ENCODE peak calls at places on chromosomes 1 and 21, in four cellular contexts. K, X, H and E are unnamed samples.

GRCh38 chr1:59738152-59738551 is 76.6 kb upstream of the HOOK1 start:
- DNase-seq in X (peak; percentile 18), H (no peak), K (no peak), E (no peak)

GRCh38 chr21:31151682-31152081 is 113.4 kb upstream of the KRTAP19-8 start:
- DNase-seq in K (no peak), H (no peak), X (no peak), E (no peak)

GRCh38 chr1:231395051-231395995 is 26.8 kb downstream of the EGLN1 start:
- DNase-seq in K (no peak), H (no peak), X (peak; percentile 74), E (no peak)

GRCh38 chr1:170494369-170494768 is 37.6 kb upstream of the GORAB start:
- DNase-seq in H (no peak), X (no peak), K (no peak), E (no peak)

GRCh38 chr1:231233735-231234417 is 7.1 kb upstream of the GNPAT start:
- DNase-seq in X (peak; percentile 98), H (no peak), K (no peak), E (no peak)

GRCh38 chr1:23793018-23793781 is 2.3 kb downstream of the LYPLA2 start:
- DNase-seq in X (no peak), K (no peak), H (no peak), E (peak; percentile 78)

GRCh38 chr1:43067856-43068751 is 104.0 kb downstream of the EBNA1BP2 start:
- DNase-seq in H (no peak), X (no peak), K (peak; percentile 54), E (no peak)

GRCh38 chr1:12708396-12708795 is 7.5 kb upstream of the AADACL3 start:
- DNase-seq in K (no peak), X (no peak), H (no peak), E (no peak)

GRCh38 chr21:38478782-38479181 is 19.5 kb downstream of the ERG start:
- DNase-seq in K (no peak), H (no peak), X (no peak), E (no peak)

GRCh38 chr1:5621692-5622091 is 370.5 kb downstream of the NPHP4 start:
- DNase-seq in H (no peak), K (no peak), X (no peak), E (no peak)

GRCh38 chr1:161069731-161070270 is at the start of gene ARHGAP30:
- DNase-seq in H (peak; percentile 97), K (no peak), X (no peak), E (peak; percentile 44)

GRCh38 chr21:45309069-45309521 is 21.4 kb upstream of the POFUT2 start:
- DNase-seq in X (peak; percentile 69), H (no peak), K (peak; percentile 89), E (peak; percentile 80)

GRCh38 chr1:93695411-93696005 is 13.9 kb upstream of the BCAR3 start:
- DNase-seq in X (no peak), K (no peak), H (no peak), E (no peak)

GRCh38 chr1:41494351-41495170 is 10.1 kb upstream of the EDN2 start:
- DNase-seq in K (no peak), X (no peak), H (no peak), E (no peak)

GRCh38 chr1:41492341-41492848 is 7.9 kb upstream of the EDN2 start:
- DNase-seq in K (peak; percentile 84), X (no peak), H (no peak), E (peak; percentile 77)

GRCh38 chr1:41490911-41491310 is 6.4 kb upstream of the EDN2 start:
- DNase-seq in K (no peak), X (no peak), H (no peak), E (no peak)

GRCh38 chr1:41493626-41494350 is 9.3 kb upstream of the EDN2 start:
- DNase-seq in H (no peak), K (no peak), X (no peak), E (peak; percentile 47)

DNA sequence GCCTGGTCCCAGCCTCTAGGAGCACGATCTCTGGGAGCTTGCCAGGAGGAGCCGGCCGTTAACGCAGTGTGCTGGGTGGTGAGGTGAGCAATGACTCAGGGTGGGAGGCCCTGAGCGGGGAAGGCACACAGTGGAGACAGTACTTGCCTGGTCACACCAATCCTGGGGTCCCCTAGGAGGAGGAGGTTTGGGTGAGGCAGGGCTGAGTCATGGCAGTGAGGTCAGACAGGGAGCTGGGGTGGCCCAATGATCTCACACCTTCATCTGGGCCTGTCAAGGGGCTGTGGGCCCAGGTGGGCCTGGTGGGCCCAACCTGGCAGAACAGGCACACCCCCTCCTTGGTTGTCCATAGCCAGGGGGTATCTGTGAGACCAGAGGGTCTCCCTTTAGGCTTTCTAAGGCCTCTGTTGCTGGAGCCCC is 8.6 kb upstream of the EDN2 start:
- DNase-seq in X (no peak), H (no peak), K (no peak), E (peak; percentile 76)
- TF ChIP-seq ATF2 in X (no peak), H (no peak), K (no peak), E (no peak)

GRCh38 chr1:220336391-220337065 is 64.3 kb upstream of the RAB3GAP2 start:
- DNase-seq in H (no peak), X (no peak), K (no peak), E (no peak)
- TF ChIP-seq NR2C2 in H (no peak), X (no peak), K (no peak), E (no peak)

DNA sequence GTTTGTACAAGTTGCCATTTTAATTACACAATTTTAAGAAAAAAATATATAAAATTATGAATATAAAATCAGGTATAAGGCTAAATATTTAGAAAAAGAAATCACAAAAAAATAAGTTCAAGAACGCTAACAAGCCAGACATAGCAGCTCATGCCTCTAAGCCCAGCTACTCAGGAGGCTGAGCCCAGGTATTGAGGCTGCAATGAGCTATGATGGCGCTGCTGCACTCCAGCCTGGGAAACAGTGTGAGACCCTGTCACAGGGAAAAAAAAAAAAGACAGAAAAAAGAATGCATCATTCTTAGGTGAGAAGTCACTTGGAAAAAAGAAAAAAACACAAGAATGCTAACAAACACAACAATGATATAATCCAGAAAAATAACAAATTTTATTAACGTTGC is 112.3 kb upstream of the PRDX6 start:
- DNase-seq in H (no peak), K (peak; percentile 16), X (no peak), E (no peak)
- TF ChIP-seq ATF2 in H (no peak), K (no peak), X (no peak), E (no peak)

GRCh38 chr1:103561612-103562395 is 9.6 kb upstream of the AMY2B start:
- DNase-seq in X (no peak), H (peak; percentile 15), K (no peak), E (no peak)
- TF ChIP-seq NR2C2 in X (no peak), H (no peak), K (no peak), E (no peak)

GRCh38 chr1:110213143-110213540 is 3.0 kb downstream of the KCNC4 start:
- DNase-seq in K (no peak), H (no peak), X (no peak), E (no peak)

GRCh38 chr1:110212165-110213142 is 2.3 kb downstream of the KCNC4 start:
- DNase-seq in H (no peak), K (peak; percentile 30), X (no peak), E (no peak)

GRCh38 chr1:110209715-110210603 is at the start of gene KCNC4:
- DNase-seq in H (peak; percentile 65), X (peak; percentile 53), K (peak; percentile 87), E (peak; percentile 95)

GRCh38 chr1:110210604-110211502 is 739 bp downstream of the KCNC4 start:
- DNase-seq in X (no peak), H (no peak), K (peak; percentile 63), E (peak; percentile 58)

DNA sequence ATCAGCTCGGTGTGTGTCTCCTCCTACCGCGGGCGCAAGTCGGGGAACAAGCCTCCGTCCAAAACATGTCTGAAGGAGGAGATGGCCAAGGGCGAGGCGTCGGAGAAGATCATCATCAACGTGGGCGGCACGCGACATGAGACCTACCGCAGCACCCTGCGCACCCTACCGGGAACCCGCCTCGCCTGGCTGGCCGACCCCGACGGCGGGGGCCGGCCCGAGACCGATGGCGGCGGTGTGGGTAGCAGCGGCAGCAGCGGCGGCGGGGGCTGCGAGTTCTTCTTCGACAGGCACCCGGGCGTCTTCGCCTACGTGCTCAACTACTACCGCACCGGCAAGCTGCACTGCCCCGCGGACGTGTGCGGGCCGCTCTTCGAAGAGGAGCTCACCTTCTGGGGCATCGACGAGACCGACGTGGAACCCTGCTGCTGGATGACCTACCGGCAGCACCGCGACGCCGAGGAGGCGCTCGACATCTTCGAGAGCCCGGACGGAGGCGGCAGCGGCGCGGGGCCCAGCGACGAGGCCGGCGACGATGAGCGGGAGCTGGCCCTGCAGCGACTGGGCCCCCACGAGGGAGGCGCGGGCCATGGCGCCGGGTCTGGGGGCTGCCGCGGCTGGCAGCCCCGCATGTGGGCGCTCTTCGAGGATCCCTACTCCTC is 1.5 kb downstream of the KCNC4 start:
- DNase-seq in H (no peak), X (no peak), K (no peak), E (no peak)
- TF ChIP-seq ATF2 in H (no peak), X (no peak), K (no peak), E (no peak)

GRCh38 chr1:155003227-155003765 is 694 bp downstream of the ZBTB7B start:
- DNase-seq in H (no peak), X (no peak), K (peak; percentile 41), E (no peak)

GRCh38 chr1:155002479-155003226 is at the start of gene ZBTB7B:
- DNase-seq in X (no peak), K (peak; percentile 42), H (no peak), E (peak; percentile 67)

GRCh38 chr1:155004352-155005075 is 1.9 kb downstream of the ZBTB7B start:
- DNase-seq in X (no peak), K (no peak), H (no peak), E (no peak)

GRCh38 chr1:155005076-155005971 is 2.7 kb downstream of the ZBTB7B start:
- DNase-seq in H (no peak), X (no peak), K (no peak), E (no peak)

GRCh38 chr1:155003766-155004351 is 1.3 kb downstream of the ZBTB7B start:
- DNase-seq in H (no peak), X (peak; percentile 70), K (peak; percentile 70), E (peak; percentile 90)
- TF ChIP-seq NR2C2 in H (no peak), X (peak; percentile 35), K (no peak), E (no peak)